ENCODE peak calls at places on chromosomes 11 and 22, in ten cellular contexts. I is BE2C; H is nephron progenitor cell; G is psoas muscle; Y is tibial artery; D is spleen; V is stomach; N is HFF-Myc; S is CD4-positive, alpha-beta T cell; O is A549. Q is an unnamed sample.

GRCh38 chr11:8031248-8032115 is 44.3 kb downstream of the EIF3F start:
- DNase-seq in I (no peak), H (no peak), G (no peak), Y (no peak), D (peak), V (no peak), N (no peak), S (no peak), O (no peak), Q (peak)

GRCh38 chr11:28729339-28729738 is 621.2 kb downstream of the METTL15 start:
- DNase-seq in I (no peak), H (no peak), G (no peak), Y (no peak), D (no peak), V (no peak), N (no peak), S (no peak), O (no peak), Q (no peak)

GRCh38 chr11:114161486-114162250 is 102.2 kb downstream of the ZBTB16 start:
- DNase-seq in I (no peak), H (no peak), G (peak), Y (no peak), D (no peak), V (no peak), N (no peak), S (no peak), O (no peak), Q (no peak)

GRCh38 chr22:47369431-47370015 is 607.1 kb downstream of the TBC1D22A start:
- DNase-seq in I (no peak), H (no peak), G (no peak), Y (no peak), D (no peak), V (peak), N (no peak), S (no peak), O (no peak), Q (peak)

GRCh38 chr22:37887610-37888378 is 18.3 kb upstream of the MICALL1 start:
- DNase-seq in I (no peak), H (no peak), G (no peak), Y (peak), D (no peak), V (no peak), N (no peak), S (no peak), O (no peak), Q (peak)

GRCh38 chr11:9726313-9727022 is 62.6 kb downstream of the SWAP70 start:
- DNase-seq in I (no peak), H (no peak), G (no peak), Y (no peak), D (no peak), V (no peak), N (no peak), S (no peak), O (no peak), Q (no peak)

GRCh38 chr22:37681556-37682049 is 4.5 kb upstream of the NOL12 start:
- DNase-seq in I (peak), H (peak), G (peak), Y (peak), D (peak), V (peak), N (no peak), S (peak), O (no peak), Q (peak)

GRCh38 chr11:59673291-59673690 is 4.5 kb upstream of the PATL1 start:
- DNase-seq in I (no peak), H (no peak), G (no peak), Y (no peak), D (no peak), V (no peak), N (no peak), S (no peak), O (no peak), Q (no peak)

GRCh38 chr11:107017433-107018227 is 646 bp downstream of the GUCY1A2 start:
- DNase-seq in I (peak), H (peak), G (peak), Y (no peak), D (peak), V (no peak), N (no peak), S (no peak), O (peak), Q (peak)

GRCh38 chr11:110824912-110825311 is 112.7 kb upstream of the ARHGAP20 start:
- DNase-seq in I (no peak), H (no peak), G (no peak), Y (no peak), D (no peak), V (no peak), N (no peak), S (no peak), O (no peak), Q (no peak)

GRCh38 chr11:19455731-19456130 is 215.0 kb upstream of the E2F8 start:
- DNase-seq in I (no peak), H (no peak), G (no peak), Y (peak), D (no peak), V (no peak), N (no peak), S (no peak), O (no peak), Q (no peak)

GRCh38 chr11:13354335-13354734 is 76.7 kb downstream of the BMAL1 start:
- DNase-seq in I (no peak), H (no peak), G (no peak), Y (no peak), D (no peak), V (no peak), N (no peak), S (no peak), O (no peak), Q (no peak)

GRCh38 chr11:7451520-7451919 is 33.8 kb upstream of the OLFML1 start:
- DNase-seq in I (no peak), H (no peak), G (no peak), Y (no peak), D (no peak), V (no peak), N (no peak), S (no peak), O (no peak), Q (no peak)

DNA sequence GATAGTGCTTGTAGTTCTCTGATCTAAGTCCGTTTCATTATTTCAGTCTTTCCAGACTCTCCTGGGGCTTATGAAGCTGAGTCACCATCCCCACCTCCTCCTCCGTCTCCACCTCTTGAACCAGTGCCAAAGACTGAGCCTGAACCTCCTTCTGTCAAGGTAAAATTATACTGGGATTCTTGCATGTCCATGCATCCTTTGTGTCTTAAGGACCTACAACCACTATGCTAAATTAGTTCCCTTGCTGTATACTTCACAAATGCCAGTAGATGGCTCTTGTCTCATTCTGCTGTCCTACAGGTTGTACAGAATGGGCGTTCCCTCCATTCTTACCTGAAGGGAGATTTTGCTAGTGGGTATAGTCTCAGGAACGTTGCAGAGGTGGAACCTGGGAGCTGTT is 42.2 kb downstream of the POLD3 start:
- DNase-seq in I (peak), H (no peak), G (no peak), Y (no peak), D (no peak), V (no peak), N (no peak), S (no peak), O (peak), Q (no peak)
- TF ChIP-seq CTCF in I (peak), H (no peak), G (peak), Y (no peak), D (no peak), V (no peak), N (no peak), S (no peak), O (peak), Q (peak)

GRCh38 chr22:25775501-25775900 is 33.5 kb downstream of the MYO18B start:
- DNase-seq in I (peak), H (peak), G (peak), Y (no peak), D (no peak), V (no peak), N (no peak), S (no peak), O (no peak), Q (no peak)

GRCh38 chr22:25777870-25778269 is 35.9 kb downstream of the MYO18B start:
- DNase-seq in I (peak), H (no peak), G (peak), Y (no peak), D (no peak), V (no peak), N (no peak), S (no peak), O (peak), Q (no peak)

GRCh38 chr22:25777411-25777810 is 35.4 kb downstream of the MYO18B start:
- DNase-seq in I (no peak), H (no peak), G (peak), Y (no peak), D (no peak), V (no peak), N (no peak), S (no peak), O (no peak), Q (no peak)

GRCh38 chr22:25772288-25772687 is 30.3 kb downstream of the MYO18B start:
- DNase-seq in I (no peak), H (no peak), G (peak), Y (no peak), D (no peak), V (no peak), N (no peak), S (no peak), O (no peak), Q (no peak)

GRCh38 chr22:25774575-25775026 is 32.6 kb downstream of the MYO18B start:
- DNase-seq in I (peak), H (peak), G (peak), Y (no peak), D (no peak), V (no peak), N (no peak), S (no peak), O (no peak), Q (no peak)
- TF ChIP-seq CTCF in I (peak), H (peak), G (peak), Y (no peak), D (peak), V (no peak), N (peak), S (no peak), O (peak), Q (peak)

GRCh38 chr22:43186272-43187170 is at the start of gene TTLL12:
- DNase-seq in I (peak), H (peak), G (peak), Y (peak), D (peak), V (peak), N (no peak), S (peak), O (peak), Q (no peak)
- TF ChIP-seq CTCF in I (no peak), H (no peak), G (no peak), Y (no peak), D (no peak), V (no peak), N (no peak), S (no peak), O (no peak), Q (no peak)

DNA sequence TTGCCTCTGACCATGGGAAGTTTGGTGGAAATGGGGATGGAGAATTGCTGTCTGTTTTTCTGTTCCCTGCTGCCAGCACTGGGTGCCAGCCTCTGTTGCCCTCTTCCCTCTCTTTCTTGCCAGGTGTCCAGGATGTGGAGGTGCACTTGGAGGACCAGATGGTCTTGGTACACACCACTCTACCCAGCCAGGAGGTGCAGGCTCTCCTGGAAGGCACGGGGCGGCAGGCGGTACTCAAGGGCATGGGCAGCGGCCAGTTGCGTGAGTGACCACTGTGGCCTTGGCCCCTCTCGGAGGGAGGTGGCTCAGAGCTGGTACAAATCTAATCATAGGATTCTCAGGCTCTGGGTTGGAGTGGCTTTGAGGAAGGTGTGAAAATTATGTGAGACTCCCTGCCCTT is 6.0 kb downstream of the CCS start:
- DNase-seq in I (no peak), H (no peak), G (no peak), Y (no peak), D (peak), V (no peak), N (no peak), S (no peak), O (no peak), Q (no peak)
- TF ChIP-seq CTCF in I (no peak), H (no peak), G (no peak), Y (no peak), D (no peak), V (no peak), N (no peak), S (no peak), O (no peak), Q (no peak)

GRCh38 chr22:48489551-48490512 is 1337.8 kb downstream of the BRD1 start:
- DNase-seq in I (no peak), H (peak), G (no peak), Y (no peak), D (peak), V (peak), N (no peak), S (no peak), O (peak), Q (peak)
- TF ChIP-seq CTCF in I (no peak), H (no peak), G (no peak), Y (no peak), D (no peak), V (no peak), N (no peak), S (no peak), O (no peak), Q (peak)

GRCh38 chr22:44424131-44424711 is 73.8 kb downstream of the RTL6 start:
- DNase-seq in I (no peak), H (no peak), G (no peak), Y (no peak), D (no peak), V (no peak), N (no peak), S (no peak), O (no peak), Q (no peak)
- TF ChIP-seq CTCF in I (no peak), H (no peak), G (no peak), Y (no peak), D (no peak), V (no peak), N (no peak), S (no peak), O (no peak), Q (no peak)

Q was measured in osteocyte.